ENCODE peak calls at places on chromosomes 13 and 19, in four cellular contexts. V, B, A and K are unnamed samples.

GRCh38 chr13:108176685-108177274 is 38.6 kb downstream of the LIG4 start:
- DNase-seq in V (no peak), B (peak; percentile 54), A (peak; percentile 45), K (peak; percentile 95)

GRCh38 chr19:7534531-7534980 is 961 bp upstream of the PNPLA6 start:
- DNase-seq in V (peak; percentile 50), B (peak; percentile 61), A (peak; percentile 78), K (peak; percentile 71)

GRCh38 chr19:13100031-13100588 is 2.5 kb downstream of the LYL1 start:
- DNase-seq in V (no peak), B (peak; percentile 82), A (no peak), K (no peak)

GRCh38 chr19:49057636-49058234 is at the start of gene CGB7:
- DNase-seq in V (peak; percentile 5), B (peak; percentile 40), A (peak; percentile 57), K (peak; percentile 75)

GRCh38 chr19:8569066-8569761 is 8.0 kb downstream of the MYO1F start:
- DNase-seq in V (no peak), B (peak; percentile 80), A (peak; percentile 99), K (peak; percentile 93)

GRCh38 chr19:51921949-51922348 is 5.3 kb upstream of the ZNF613 start:
- DNase-seq in V (no peak), B (no peak), A (no peak), K (no peak)

GRCh38 chr19:1230585-1231489 is 7.0 kb downstream of the CBARP start:
- DNase-seq in V (no peak), B (no peak), A (no peak), K (no peak)

GRCh38 chr19:11485245-11485837 is 4.5 kb upstream of the ELAVL3 start:
- DNase-seq in V (no peak), B (no peak), A (no peak), K (no peak)

GRCh38 chr19:39833464-39834286 is at the start of gene DYRK1B:
- DNase-seq in V (peak; percentile 100), B (peak; percentile 98), A (peak; percentile 97), K (peak; percentile 96)

GRCh38 chr13:23979361-23980159 is 82.3 kb upstream of the C1QTNF9B start:
- DNase-seq in V (peak; percentile 47), B (peak; percentile 40), A (peak; percentile 87), K (peak; percentile 81)

GRCh38 chr13:77489566-77490337 is 45.8 kb upstream of the SCEL start:
- DNase-seq in V (no peak), B (no peak), A (no peak), K (no peak)

GRCh38 chr13:24890256-24890655 is 126.3 kb downstream of the RNF17 start:
- DNase-seq in V (no peak), B (no peak), A (no peak), K (no peak)

GRCh38 chr13:27293873-27294515 is 23.4 kb downstream of the RASL11A start:
- DNase-seq in V (no peak), B (peak; percentile 10), A (no peak), K (no peak)

GRCh38 chr19:8004723-8005513 is 523 bp downstream of the ELAVL1 start:
- DNase-seq in V (peak; percentile 26), B (peak; percentile 41), A (peak; percentile 44), K (no peak)

GRCh38 chr13:59305896-59306295 is 857.8 kb downstream of the DIAPH3 start:
- DNase-seq in V (no peak), B (no peak), A (no peak), K (no peak)

GRCh38 chr13:64239372-64239771 is 2823.7 kb upstream of the PCDH20 start:
- DNase-seq in V (no peak), B (no peak), A (peak; percentile 74), K (no peak)

GRCh38 chr13:45162194-45162593 is 38.7 kb downstream of the KCTD4 start:
- DNase-seq in V (no peak), B (no peak), A (peak; percentile 54), K (peak; percentile 30)

GRCh38 chr19:42350417-42350816 is 25.0 kb downstream of the MEGF8 start:
- DNase-seq in V (no peak), B (no peak), A (no peak), K (no peak)

GRCh38 chr19:8148410-8149231 is 771 bp downstream of the FBN3 start:
- DNase-seq in V (peak; percentile 45), B (peak; percentile 4), A (no peak), K (no peak)

GRCh38 chr13:33509642-33510229 is 224.2 kb upstream of the STARD13 start:
- DNase-seq in V (no peak), B (no peak), A (no peak), K (no peak)

GRCh38 chr13:91132786-91133185 is 214.7 kb upstream of the MIR17HG start:
- DNase-seq in V (no peak), B (no peak), A (no peak), K (no peak)

GRCh38 chr13:50712469-50712868 is 131.0 kb downstream of the DLEU7 start:
- DNase-seq in V (no peak), B (no peak), A (no peak), K (no peak)

GRCh38 chr19:35959040-35959967 is 23.1 kb downstream of the LRFN3 start:
- DNase-seq in V (peak; percentile 40), B (peak; percentile 78), A (peak; percentile 16), K (no peak)

GRCh38 chr13:48222358-48223015 is 10.5 kb upstream of the ITM2B start:
- DNase-seq in V (no peak), B (no peak), A (peak; percentile 74), K (peak; percentile 65)

GRCh38 chr13:80955487-80955886 is 614.6 kb upstream of the SPRY2 start:
- DNase-seq in V (no peak), B (no peak), A (peak; percentile 43), K (no peak)

GRCh38 chr13:48304132-48304876 is 753 bp downstream of the RB1 start:
- DNase-seq in V (peak; percentile 28), B (peak; percentile 17), A (peak; percentile 63), K (no peak)

GRCh38 chr13:36839281-36839680 is 20.3 kb downstream of the RFXAP start:
- DNase-seq in V (no peak), B (no peak), A (peak; percentile 25), K (no peak)

GRCh38 chr19:13152854-13153626 is 2.8 kb downstream of the IER2 start:
- DNase-seq in V (peak; percentile 79), B (peak; percentile 98), A (peak; percentile 90), K (peak; percentile 98)

GRCh38 chr13:99859178-99860177 is 112.1 kb downstream of the ZIC5 start:
- DNase-seq in V (no peak), B (peak; percentile 78), A (no peak), K (no peak)

GRCh38 chr19:45591004-45591637 is 6.5 kb upstream of the OPA3 start:
- DNase-seq in V (peak; percentile 14), B (peak; percentile 72), A (peak; percentile 44), K (no peak)